ENCODE peak calls at places on chromosome 22, in nine cellular contexts. A is pancreas; C is SK-N-SH; J is epithelial cell of esophagus; E is prostate gland; Z is CD8-positive, alpha-beta T cell; N is mesothelial cell of epicardium; L is HepG2; G is HFF-Myc. T is an unnamed sample.

GRCh38 chr22:36860017-36860416 is 789 bp upstream of the NCF4 start:
- DNase-seq in J (peak), A (no peak), E (peak), N (no peak), L (no peak), Z (no peak), C (no peak), G (no peak), T (no peak)

GRCh38 chr22:32623943-32624342 is 149.3 kb downstream of the FBXO7 start:
- DNase-seq in J (peak), L (peak), E (peak), A (no peak), C (no peak), G (peak), Z (no peak), N (no peak), T (no peak)

GRCh38 chr22:32528984-32529982 is 54.7 kb downstream of the FBXO7 start:
- DNase-seq in Z (peak), A (peak), G (peak), J (peak), E (peak), C (peak), N (peak), L (peak), T (peak)

GRCh38 chr22:39724390-39724789 is 153.8 kb downstream of the CACNA1I start:
- DNase-seq in A (no peak), Z (no peak), L (no peak), N (no peak), C (no peak), E (no peak), J (peak), G (no peak), T (no peak)

GRCh38 chr22:36155702-36156101 is 4.9 kb downstream of the APOL3 start:
- DNase-seq in E (no peak), G (no peak), C (no peak), J (no peak), L (peak), N (no peak), Z (no peak), A (no peak), T (no peak)

GRCh38 chr22:36258750-36259619 is 6.1 kb downstream of the APOL1 start:
- DNase-seq in A (no peak), Z (no peak), L (no peak), J (no peak), C (no peak), E (no peak), G (no peak), N (no peak), T (peak)

GRCh38 chr22:28560005-28560742 is 119.5 kb downstream of the TTC28 start:
- DNase-seq in G (no peak), N (no peak), C (no peak), E (no peak), A (no peak), J (peak), L (no peak), Z (no peak), T (no peak)

GRCh38 chr22:27850000-27850465 is 48.5 kb upstream of the MN1 start:
- DNase-seq in C (no peak), J (no peak), N (no peak), E (peak), L (peak), Z (no peak), G (no peak), A (no peak), T (no peak)

GRCh38 chr22:42282943-42283287 is 12.5 kb upstream of the TCF20 start:
- DNase-seq in A (no peak), C (no peak), L (no peak), E (no peak), Z (no peak), N (no peak), J (no peak), G (no peak), T (no peak)

GRCh38 chr22:43442386-43443060 is 30.7 kb downstream of the MPPED1 start:
- DNase-seq in A (no peak), J (no peak), E (no peak), G (no peak), N (no peak), C (no peak), L (no peak), Z (no peak), T (no peak)

GRCh38 chr22:39212721-39213376 is 31.9 kb downstream of the PDGFB start:
- DNase-seq in N (no peak), Z (no peak), A (peak), G (no peak), J (peak), E (no peak), C (no peak), L (peak), T (no peak)

GRCh38 chr22:35627267-35628041 is 10.3 kb upstream of the MB start:
- DNase-seq in A (peak), Z (peak), N (peak), L (peak), E (peak), C (peak), J (peak), G (peak), T (peak)

GRCh38 chr22:44312766-44313165 is at the start of gene SHISAL1:
- DNase-seq in L (no peak), Z (no peak), A (no peak), E (no peak), N (no peak), G (no peak), C (no peak), J (peak), T (no peak)

GRCh38 chr22:34592341-34592740 is 473.6 kb upstream of the ISX start:
- DNase-seq in Z (no peak), J (no peak), A (no peak), N (no peak), L (no peak), C (no peak), G (no peak), E (no peak), T (no peak)

GRCh38 chr22:45572444-45572843 is 69.8 kb downstream of the FBLN1 start:
- DNase-seq in G (no peak), E (peak), J (peak), Z (no peak), L (no peak), C (no peak), A (no peak), N (no peak), T (no peak)

GRCh38 chr22:24419480-24419860 is 7.9 kb upstream of the ADORA2A start:
- DNase-seq in C (peak), A (no peak), Z (no peak), E (no peak), N (no peak), G (no peak), L (no peak), J (no peak), T (no peak)

DNA sequence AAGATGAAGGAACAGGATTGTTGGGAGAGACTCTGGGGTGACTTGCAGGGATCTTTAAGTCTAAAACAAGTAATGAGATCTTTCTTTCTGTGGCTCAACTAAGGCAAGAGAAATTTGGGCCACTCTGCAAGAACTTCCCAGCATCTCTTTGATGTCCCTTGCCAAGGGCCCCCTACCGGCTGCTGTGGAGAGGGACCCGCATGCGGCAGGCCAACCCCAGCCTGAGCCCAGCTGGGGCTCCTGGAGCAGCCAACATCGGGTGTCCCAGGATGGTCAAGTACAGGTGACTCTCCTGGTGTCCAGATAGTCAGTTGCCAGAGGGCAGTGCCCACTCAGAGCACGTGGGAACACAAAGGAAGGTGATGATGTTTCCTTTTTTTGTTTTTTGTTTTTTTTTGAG is 363.2 kb downstream of the TBC1D22A start:
- DNase-seq in L (no peak), J (no peak), E (no peak), C (no peak), G (no peak), N (no peak), A (peak), Z (no peak), T (no peak)
- TF ChIP-seq CTCF in L (peak), J (peak), E (no peak), C (no peak), G (peak), N (no peak), A (no peak), Z (no peak), T (no peak)

GRCh38 chr22:29766632-29767288 is at the start of gene ZMAT5:
- DNase-seq in L (peak), Z (peak), A (peak), G (peak), N (peak), E (peak), C (peak), J (peak), T (peak)
- TF ChIP-seq CTCF in L (no peak), Z (no peak), A (no peak), G (no peak), N (no peak), E (no peak), C (no peak), J (no peak), T (no peak)

GRCh38 chr22:17867160-17867785 is 93.0 kb upstream of the BID start:
- DNase-seq in E (no peak), J (no peak), Z (no peak), A (no peak), C (peak), G (no peak), N (no peak), L (no peak), T (no peak)
- TF ChIP-seq CTCF in E (no peak), J (no peak), Z (no peak), A (no peak), C (no peak), G (no peak), N (no peak), L (no peak), T (no peak)

GRCh38 chr22:18990355-18991137 is 54.5 kb upstream of the PRODH start:
- DNase-seq in N (no peak), E (no peak), C (no peak), A (no peak), L (no peak), G (no peak), Z (no peak), J (no peak), T (no peak)
- TF ChIP-seq CTCF in N (no peak), E (no peak), C (no peak), A (no peak), L (no peak), G (no peak), Z (no peak), J (no peak), T (no peak)

GRCh38 chr22:30948930-30949342 is 19.6 kb downstream of the MORC2 start:
- DNase-seq in E (no peak), Z (no peak), A (no peak), L (no peak), J (no peak), G (no peak), C (no peak), N (no peak), T (no peak)
- TF ChIP-seq CTCF in E (no peak), Z (no peak), A (no peak), L (no peak), J (no peak), G (no peak), C (no peak), N (no peak), T (no peak)

GRCh38 chr22:49182416-49182815 is 645.3 kb downstream of the BRD1 start:
- DNase-seq in G (no peak), A (peak), L (no peak), N (no peak), J (no peak), Z (no peak), E (no peak), C (no peak), T (no peak)

GRCh38 chr22:49183826-49184216 is 643.9 kb downstream of the BRD1 start:
- DNase-seq in N (no peak), A (peak), C (no peak), G (no peak), J (no peak), E (no peak), Z (no peak), L (no peak), T (no peak)

GRCh38 chr22:49184736-49185135 is 642.9 kb downstream of the BRD1 start:
- DNase-seq in E (no peak), J (no peak), C (no peak), N (no peak), A (no peak), L (no peak), Z (no peak), G (no peak), T (no peak)

GRCh38 chr22:49181942-49182341 is 645.7 kb downstream of the BRD1 start:
- DNase-seq in J (no peak), L (no peak), E (no peak), C (no peak), Z (no peak), A (peak), G (no peak), N (no peak), T (no peak)

DNA sequence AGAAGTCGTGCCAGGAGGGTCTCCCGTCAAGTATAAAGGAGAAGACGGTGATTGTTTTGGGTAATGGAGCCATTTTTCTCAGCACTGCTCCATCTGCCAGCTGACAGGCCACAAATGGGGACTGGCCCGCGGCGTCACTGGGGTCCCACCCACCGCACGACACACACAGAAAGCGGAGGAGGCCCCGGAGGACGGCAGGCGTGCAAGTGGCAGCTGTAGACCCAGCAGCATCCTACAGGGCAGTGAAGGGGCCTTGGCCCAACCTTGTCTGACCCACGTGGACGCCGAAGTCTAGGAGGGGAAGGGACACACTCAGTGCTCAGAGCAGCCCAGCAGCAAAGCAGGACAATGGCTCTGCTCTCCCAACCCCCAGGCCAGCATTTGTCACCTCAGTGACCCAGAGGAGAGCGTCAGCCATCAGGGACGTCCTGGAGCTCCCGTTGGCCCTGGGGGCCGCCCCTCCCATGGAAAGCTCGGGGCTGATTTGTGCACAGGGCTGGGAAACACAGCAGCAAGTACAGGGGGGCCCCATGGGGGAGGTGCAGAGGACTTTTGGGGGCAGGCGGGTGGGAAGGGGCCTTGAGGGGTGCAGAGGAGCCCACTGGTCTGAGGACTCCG is 644.4 kb downstream of the BRD1 start:
- DNase-seq in L (no peak), C (no peak), J (no peak), G (no peak), A (peak), E (no peak), Z (no peak), N (no peak), T (no peak)
- TF ChIP-seq CTCF in L (no peak), C (no peak), J (no peak), G (no peak), A (no peak), E (no peak), Z (no peak), N (no peak), T (no peak)

T was measured in GM10248.